ENCODE peak calls at places on chromosomes 6 and 20, in six cellular contexts. C is heart left ventricle, W is LoVo, D is endodermal cell, V is T-helper 2 cell, X is M059J. N is an unnamed sample.
A peak's percentile ranks its signal among the peaks of the same experiment; 100 is the strongest.

GRCh38 chr20:1702288-1702687 is 44.7 kb upstream of the SIRPG start:
- DNase-seq in C (no peak), W (no peak), D (no peak), V (no peak), X (peak; percentile 66), N (no peak)

GRCh38 chr6:44176130-44176934 is 17.7 kb downstream of the CAPN11 start:
- DNase-seq in C (no peak), W (no peak), D (no peak), V (no peak), X (no peak), N (no peak)

GRCh38 chr6:33897193-33897479 is 93.3 kb upstream of the MLN start:
- DNase-seq in C (no peak), W (no peak), D (no peak), V (no peak), X (no peak), N (no peak)

GRCh38 chr6:22308939-22309338 is 12.1 kb upstream of the PRL start:
- DNase-seq in C (no peak), W (no peak), D (no peak), V (no peak), X (no peak), N (no peak)

GRCh38 chr6:118785601-118786000 is 108.4 kb upstream of the ASF1A start:
- DNase-seq in C (no peak), W (no peak), D (no peak), V (no peak), X (no peak), N (no peak)

GRCh38 chr20:37383229-37383989 is 37.5 kb downstream of the SRC start:
- DNase-seq in C (no peak), W (no peak), D (peak; percentile 43), V (no peak), X (peak; percentile 68), N (no peak)

GRCh38 chr6:28635547-28636158 is 110.0 kb downstream of the GPX5 start:
- DNase-seq in C (no peak), W (no peak), D (peak; percentile 66), V (no peak), X (no peak), N (peak; percentile 55)

GRCh38 chr6:138682722-138683521 is 90.6 kb upstream of the CCDC28A start:
- DNase-seq in C (no peak), W (no peak), D (no peak), V (no peak), X (peak; percentile 72), N (no peak)

GRCh38 chr6:164296411-164296810 is 881.9 kb downstream of the QKI start:
- DNase-seq in C (no peak), W (no peak), D (no peak), V (no peak), X (no peak), N (no peak)

GRCh38 chr6:27452496-27452897 is 20.4 kb downstream of the ZNF184 start:
- DNase-seq in C (no peak), W (no peak), D (no peak), V (no peak), X (peak; percentile 31), N (no peak)

GRCh38 chr6:16635291-16635809 is 125.9 kb downstream of the ATXN1 start:
- DNase-seq in C (no peak), W (no peak), D (no peak), V (no peak), X (no peak), N (no peak)

GRCh38 chr6:67345946-67346345 is 1289.1 kb upstream of the ADGRB3 start:
- DNase-seq in C (no peak), W (no peak), D (no peak), V (no peak), X (peak; percentile 32), N (no peak)

GRCh38 chr6:7215140-7215539 is 97.9 kb downstream of the SSR1 start:
- DNase-seq in C (no peak), W (no peak), D (no peak), V (no peak), X (peak; percentile 85), N (no peak)

GRCh38 chr20:14245368-14245970 is 91.9 kb downstream of the FLRT3 start:
- DNase-seq in C (no peak), W (no peak), D (no peak), V (no peak), X (no peak), N (no peak)

GRCh38 chr6:142802124-142802523 is 142.9 kb downstream of the HIVEP2 start:
- DNase-seq in C (no peak), W (peak; percentile 31), D (no peak), V (no peak), X (peak; percentile 99), N (no peak)

GRCh38 chr20:3340443-3340842 is 67.0 kb downstream of the DNAAF9 start:
- DNase-seq in C (peak; percentile 84), W (no peak), D (no peak), V (no peak), X (no peak), N (no peak)

GRCh38 chr6:162200945-162201692 is 526.4 kb downstream of the PRKN start:
- DNase-seq in C (no peak), W (no peak), D (no peak), V (no peak), X (no peak), N (no peak)

GRCh38 chr6:1052262-1052661 is 259.6 kb upstream of the FOXQ1 start:
- DNase-seq in C (no peak), W (no peak), D (no peak), V (no peak), X (no peak), N (no peak)

GRCh38 chr6:17869010-17869752 is 118.3 kb downstream of the KIF13A start:
- DNase-seq in C (no peak), W (no peak), D (no peak), V (no peak), X (peak; percentile 98), N (no peak)

GRCh38 chr6:164085086-164085485 is 670.6 kb downstream of the QKI start:
- DNase-seq in C (no peak), W (no peak), D (no peak), V (no peak), X (no peak), N (no peak)

GRCh38 chr20:59235226-59235625 is 65.2 kb upstream of the EDN3 start:
- DNase-seq in C (no peak), W (no peak), D (no peak), V (no peak), X (no peak), N (no peak)

GRCh38 chr20:44460795-44461141 is 14.9 kb upstream of the TTPAL start:
- DNase-seq in C (no peak), W (peak; percentile 52), D (no peak), V (no peak), X (peak; percentile 64), N (peak; percentile 46)

GRCh38 chr6:146315321-146316254 is 228.0 kb upstream of the RAB32 start:
- DNase-seq in C (no peak), W (no peak), D (no peak), V (no peak), X (peak; percentile 37), N (no peak)

GRCh38 chr20:53238121-53238660 is 266.0 kb downstream of the TSHZ2 start:
- DNase-seq in C (no peak), W (no peak), D (no peak), V (no peak), X (peak; percentile 80), N (no peak)

GRCh38 chr6:36907781-36908180 is 22.0 kb downstream of the C6orf89 start:
- DNase-seq in C (peak; percentile 66), W (no peak), D (no peak), V (no peak), X (peak; percentile 98), N (peak; percentile 16)

GRCh38 chr20:409697-410559 is 1.8 kb downstream of the RBCK1 start:
- DNase-seq in C (no peak), W (no peak), D (no peak), V (no peak), X (no peak), N (no peak)

GRCh38 chr6:157974341-157974894 is 7.2 kb upstream of the SYNJ2 start:
- DNase-seq in C (no peak), W (no peak), D (peak; percentile 52), V (no peak), X (peak; percentile 75), N (no peak)

GRCh38 chr6:3848925-3849605 is at the start of gene FAM50B:
- DNase-seq in C (peak; percentile 96), W (no peak), D (peak; percentile 99), V (peak; percentile 88), X (peak; percentile 65), N (peak; percentile 93)

GRCh38 chr20:18288748-18289705 is 700 bp downstream of the ZNF133 start:
- DNase-seq in C (no peak), W (no peak), D (peak; percentile 65), V (no peak), X (peak; percentile 45), N (peak; percentile 31)

GRCh38 chr20:53901064-53901463 is 169.3 kb downstream of the BCAS1 start:
- DNase-seq in C (no peak), W (peak; percentile 52), D (no peak), V (no peak), X (peak; percentile 88), N (no peak)